ENCODE peak calls at places on chromosomes 16 and 17, in eight cellular contexts. I is neural progenitor cell; F is CD4-positive, alpha-beta T cell; S is foreskin fibroblast; Z is endothelial cell; U is lower lobe of right lung; X is breast epithelium; M is psoas muscle. B is an unnamed sample.

GRCh38 chr16:51818342-51818944 is 667.4 kb upstream of the SALL1 start:
- DNase-seq in I (peak), F (no peak), S (peak), Z (peak), U (no peak), X (no peak), M (no peak), B (peak)

GRCh38 chr16:1689853-1690252 is 11.8 kb downstream of the JPT2 start:
- DNase-seq in I (no peak), F (no peak), S (no peak), Z (no peak), U (no peak), X (no peak), M (no peak), B (no peak)

GRCh38 chr16:83441523-83441922 is 366.3 kb upstream of the HSBP1 start:
- DNase-seq in I (no peak), F (no peak), S (peak), Z (no peak), U (no peak), X (no peak), M (no peak), B (no peak)

GRCh38 chr17:45320931-45321461 is 4.2 kb upstream of the MAP3K14 start:
- DNase-seq in I (no peak), F (no peak), S (peak), Z (no peak), U (peak), X (no peak), M (no peak), B (no peak)

GRCh38 chr17:56737741-56738161 is 96.0 kb downstream of the C17orf67 start:
- DNase-seq in I (no peak), F (no peak), S (no peak), Z (no peak), U (no peak), X (peak), M (no peak), B (no peak)

GRCh38 chr16:57786632-57787518 is 15.4 kb downstream of the KIFC3 start:
- DNase-seq in I (no peak), F (no peak), S (no peak), Z (no peak), U (peak), X (no peak), M (peak), B (no peak)

GRCh38 chr16:20319406-20319805 is 7.9 kb downstream of the GP2 start:
- DNase-seq in I (no peak), F (no peak), S (no peak), Z (no peak), U (no peak), X (no peak), M (no peak), B (no peak)

GRCh38 chr17:81150379-81151038 is 14.8 kb upstream of the PVALEF start:
- DNase-seq in I (no peak), F (no peak), S (no peak), Z (no peak), U (peak), X (no peak), M (no peak), B (peak)

GRCh38 chr16:89113661-89114060 is 20.0 kb downstream of the ACSF3 start:
- DNase-seq in I (no peak), F (no peak), S (no peak), Z (no peak), U (peak), X (no peak), M (peak), B (peak)

GRCh38 chr17:69574257-69575197 is 160.0 kb downstream of the MAP2K6 start:
- DNase-seq in I (peak), F (no peak), S (peak), Z (no peak), U (no peak), X (no peak), M (no peak), B (no peak)

GRCh38 chr17:74497471-74497870 is 31.0 kb downstream of the CD300A start:
- DNase-seq in I (no peak), F (no peak), S (no peak), Z (no peak), U (no peak), X (no peak), M (no peak), B (no peak)

GRCh38 chr16:66081967-66082366 is 284.5 kb upstream of the CDH5 start:
- DNase-seq in I (no peak), F (no peak), S (peak), Z (no peak), U (no peak), X (no peak), M (no peak), B (no peak)

GRCh38 chr17:81734405-81735055 is 22.4 kb downstream of the SLC25A10 start:
- DNase-seq in I (no peak), F (no peak), S (no peak), Z (no peak), U (peak), X (no peak), M (no peak), B (no peak)

GRCh38 chr17:2883544-2884203 is 87.4 kb downstream of the RAP1GAP2 start:
- DNase-seq in I (no peak), F (no peak), S (peak), Z (no peak), U (no peak), X (no peak), M (no peak), B (peak)

GRCh38 chr17:73304971-73305786 is 6.6 kb downstream of the CDC42EP4 start:
- DNase-seq in I (peak), F (no peak), S (peak), Z (peak), U (peak), X (no peak), M (peak), B (no peak)

GRCh38 chr17:40167685-40168261 is 9.5 kb upstream of the RAPGEFL1 start:
- DNase-seq in I (no peak), F (no peak), S (no peak), Z (no peak), U (no peak), X (no peak), M (no peak), B (no peak)

GRCh38 chr16:24609740-24610420 is 70.5 kb downstream of the RBBP6 start:
- DNase-seq in I (peak), F (no peak), S (peak), Z (peak), U (peak), X (peak), M (peak), B (peak)

GRCh38 chr16:8673611-8674412 is 605 bp upstream of the ABAT start:
- DNase-seq in I (peak), F (no peak), S (no peak), Z (peak), U (no peak), X (no peak), M (no peak), B (no peak)

GRCh38 chr17:7133424-7133823 is 18.8 kb upstream of the ASGR2 start:
- DNase-seq in I (peak), F (peak), S (no peak), Z (peak), U (peak), X (no peak), M (no peak), B (peak)

GRCh38 chr16:2008009-2008526 is 1.6 kb downstream of the ZNF598 start:
- DNase-seq in I (no peak), F (no peak), S (peak), Z (no peak), U (no peak), X (no peak), M (no peak), B (no peak)

GRCh38 chr16:79154081-79154480 is 446.5 kb downstream of the MAF start:
- DNase-seq in I (peak), F (no peak), S (no peak), Z (no peak), U (no peak), X (no peak), M (no peak), B (no peak)

GRCh38 chr17:43430936-43431649 is 32.3 kb downstream of the ARL4D start:
- DNase-seq in I (peak), F (no peak), S (no peak), Z (no peak), U (no peak), X (no peak), M (no peak), B (no peak)

GRCh38 chr17:50605434-50605833 is 29.2 kb upstream of the ABCC3 start:
- DNase-seq in I (no peak), F (no peak), S (no peak), Z (no peak), U (no peak), X (no peak), M (no peak), B (no peak)

GRCh38 chr17:67531291-67531690 is 154.2 kb downstream of the PITPNC1 start:
- DNase-seq in I (no peak), F (no peak), S (no peak), Z (no peak), U (no peak), X (no peak), M (no peak), B (peak)

GRCh38 chr16:13957197-13958078 is 37.5 kb downstream of the ERCC4 start:
- DNase-seq in I (peak), F (no peak), S (peak), Z (no peak), U (peak), X (no peak), M (peak), B (peak)

GRCh38 chr17:17172990-17173389 is 33.1 kb downstream of the PLD6 start:
- DNase-seq in I (no peak), F (no peak), S (no peak), Z (no peak), U (no peak), X (no peak), M (no peak), B (no peak)

GRCh38 chr17:50831430-50832064 is 3.8 kb upstream of the WFIKKN2 start:
- DNase-seq in I (no peak), F (no peak), S (no peak), Z (no peak), U (no peak), X (no peak), M (no peak), B (no peak)

GRCh38 chr17:66747561-66748275 is 87.2 kb upstream of the CACNG5 start:
- DNase-seq in I (no peak), F (no peak), S (peak), Z (no peak), U (no peak), X (no peak), M (no peak), B (peak)

GRCh38 chr17:61118871-61119270 is 280.8 kb upstream of the TBX2 start:
- DNase-seq in I (peak), F (no peak), S (no peak), Z (no peak), U (no peak), X (no peak), M (no peak), B (no peak)

GRCh38 chr17:50046667-50047066 is 9.2 kb upstream of the ITGA3 start:
- DNase-seq in I (no peak), F (no peak), S (no peak), Z (no peak), U (no peak), X (no peak), M (no peak), B (no peak)

GRCh38 chr16:24671455-24671954 is 57.9 kb upstream of the TNRC6A start:
- DNase-seq in I (no peak), F (no peak), S (no peak), Z (no peak), U (no peak), X (no peak), M (no peak), B (no peak)

GRCh38 chr16:51710930-51711563 is 560.0 kb upstream of the SALL1 start:
- DNase-seq in I (no peak), F (no peak), S (no peak), Z (no peak), U (no peak), X (no peak), M (no peak), B (no peak)

GRCh38 chr16:20612551-20613470 is 36.6 kb upstream of the ACSM2B start:
- DNase-seq in I (no peak), F (no peak), S (no peak), Z (no peak), U (peak), X (no peak), M (peak), B (no peak)

GRCh38 chr17:82913304-82914043 is 73.7 kb upstream of the ZNF750 start:
- DNase-seq in I (peak), F (no peak), S (no peak), Z (no peak), U (no peak), X (no peak), M (peak), B (no peak)
- TF ChIP-seq CTCF in I (peak), F (peak), S (no peak), Z (no peak), U (peak), X (no peak), M (peak), B (peak)

GRCh38 chr16:7513429-7513828 is 180.8 kb downstream of the RBFOX1 start:
- DNase-seq in I (no peak), F (no peak), S (no peak), Z (no peak), U (no peak), X (no peak), M (no peak), B (peak)
- TF ChIP-seq CTCF in I (peak), F (no peak), S (no peak), Z (peak), U (no peak), X (no peak), M (peak), B (peak)

GRCh38 chr17:62718420-62718819 is 89.7 kb downstream of the MARCHF10 start:
- DNase-seq in I (no peak), F (no peak), S (no peak), Z (no peak), U (no peak), X (no peak), M (no peak), B (no peak)
- TF ChIP-seq CTCF in I (no peak), F (no peak), S (no peak), Z (no peak), U (no peak), X (no peak), M (no peak), B (no peak)

DNA sequence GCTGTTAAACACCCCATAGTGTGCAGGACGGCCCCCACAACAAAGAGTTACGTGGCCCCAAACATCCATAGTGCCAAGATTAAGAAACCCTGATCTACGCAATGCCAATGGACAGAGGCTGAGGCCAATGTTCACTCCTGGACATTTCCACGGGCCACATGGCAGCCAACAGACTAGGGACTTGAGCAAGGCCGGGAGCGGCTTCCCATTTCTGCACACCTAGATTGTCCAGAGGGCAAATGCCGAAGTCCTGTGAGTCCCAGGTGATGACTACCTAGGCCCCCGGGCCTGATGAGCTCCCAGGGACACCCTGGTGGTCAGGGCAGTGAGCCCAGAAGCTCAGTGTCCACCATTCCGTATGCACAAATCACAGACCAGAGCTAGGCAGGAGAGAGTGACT is 95.5 kb downstream of the AMFR start:
- DNase-seq in I (no peak), F (no peak), S (no peak), Z (no peak), U (no peak), X (no peak), M (no peak), B (no peak)
- TF ChIP-seq CTCF in I (no peak), F (no peak), S (no peak), Z (no peak), U (no peak), X (no peak), M (no peak), B (no peak)

GRCh38 chr17:28255616-28256015 is 63.4 kb upstream of the TMEM97 start:
- DNase-seq in I (no peak), F (no peak), S (no peak), Z (no peak), U (no peak), X (no peak), M (no peak), B (no peak)
- TF ChIP-seq CTCF in I (no peak), F (no peak), S (no peak), Z (no peak), U (no peak), X (no peak), M (no peak), B (no peak)

GRCh38 chr16:70470927-70471341 is 16.5 kb downstream of the FCSK start:
- DNase-seq in I (peak), F (no peak), S (no peak), Z (peak), U (no peak), X (no peak), M (peak), B (peak)
- TF ChIP-seq CTCF in I (peak), F (no peak), S (peak), Z (no peak), U (peak), X (no peak), M (peak), B (peak)

DNA sequence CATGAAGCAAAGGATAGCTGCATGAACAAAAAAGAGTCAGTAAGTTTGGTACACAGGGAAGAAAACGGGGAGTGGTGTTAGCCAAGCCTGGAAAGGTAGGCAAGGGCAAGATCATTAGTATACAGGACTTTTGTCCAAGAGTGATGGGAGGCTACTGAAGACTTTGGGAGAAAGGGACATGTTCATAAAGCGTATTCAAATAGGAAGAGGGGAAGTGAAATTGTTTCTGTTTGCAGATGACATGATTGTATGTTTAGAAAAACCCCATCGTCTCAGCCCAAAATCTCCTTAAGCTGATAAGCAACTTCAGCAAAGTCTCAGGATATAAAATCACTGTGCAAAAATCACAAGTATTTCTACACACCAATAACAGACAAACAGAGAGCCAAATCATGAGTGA is 19.4 kb downstream of the CDYL2 start:
- DNase-seq in I (no peak), F (no peak), S (no peak), Z (no peak), U (no peak), X (no peak), M (no peak), B (no peak)
- TF ChIP-seq CTCF in I (no peak), F (no peak), S (no peak), Z (no peak), U (no peak), X (no peak), M (no peak), B (no peak)